ENCODE peak calls at places on chromosomes 1 and 21, in ten cellular contexts. J, R, W, X, H, N, S, M, D and E are unnamed samples. For H3K4me1, the result is how much of the 10 kb centered on the place peaks cover.

GRCh38 chr1:100482748-100483147 is 55.2 kb upstream of the GPR88 start:
- DNase-seq in D (no peak), M (no peak), S (no peak), H (no peak), W (no peak), R (no peak), N (no peak), X (no peak), J (no peak), E (no peak)

GRCh38 chr1:210587547-210587946 is 258.8 kb downstream of the HHAT start:
- DNase-seq in N (no peak), J (no peak), W (no peak), R (no peak), H (no peak), M (peak), X (no peak), D (no peak), S (peak), E (no peak)

GRCh38 chr1:181191494-181192040 is 103.1 kb downstream of the IER5 start:
- DNase-seq in R (no peak), M (no peak), N (no peak), S (no peak), J (no peak), W (no peak), X (no peak), H (no peak), D (no peak), E (no peak)

GRCh38 chr1:204325944-204326343 is 33.8 kb downstream of the PLEKHA6 start:
- DNase-seq in J (no peak), H (no peak), M (no peak), W (no peak), S (no peak), R (no peak), N (no peak), D (no peak), X (no peak), E (no peak)

GRCh38 chr1:43344267-43344666 is 6.6 kb downstream of the MPL start:
- DNase-seq in D (no peak), X (no peak), M (no peak), N (no peak), J (no peak), R (no peak), S (peak), H (no peak), W (no peak), E (no peak)

GRCh38 chr21:25572895-25573310 is 34.4 kb downstream of the MRPL39 start:
- DNase-seq in J (no peak), H (no peak), R (no peak), W (no peak), X (peak), S (peak), N (no peak), M (no peak), D (no peak), E (no peak)

GRCh38 chr1:155970531-155971167 is 7.7 kb downstream of the ARHGEF2 start:
- DNase-seq in H (peak), M (no peak), R (no peak), W (no peak), S (peak), X (no peak), N (peak), D (no peak), J (peak), E (no peak)

GRCh38 chr1:6180578-6181311 is 624 bp upstream of the CHD5 start:
- DNase-seq in R (no peak), M (peak), N (no peak), S (no peak), D (no peak), X (no peak), W (no peak), H (no peak), J (no peak), E (no peak)

GRCh38 chr1:95386371-95386770 is 152.4 kb downstream of the RWDD3 start:
- DNase-seq in M (no peak), R (no peak), S (no peak), W (no peak), D (no peak), N (no peak), X (no peak), J (no peak), H (no peak), E (no peak)

GRCh38 chr21:17494051-17494450 is 18.8 kb upstream of the CXADR start:
- DNase-seq in W (no peak), M (no peak), J (no peak), D (no peak), N (no peak), H (no peak), S (no peak), R (no peak), X (no peak), E (no peak)

GRCh38 chr21:17497345-17497744 is 15.5 kb upstream of the CXADR start:
- DNase-seq in S (no peak), W (no peak), D (no peak), M (no peak), H (no peak), X (no peak), R (no peak), J (no peak), N (no peak), E (no peak)

GRCh38 chr21:17492415-17493168 is 20.3 kb upstream of the CXADR start:
- DNase-seq in W (no peak), M (peak), X (no peak), R (no peak), H (no peak), N (no peak), D (no peak), S (no peak), J (no peak), E (no peak)

GRCh38 chr21:17498586-17498985 is 14.3 kb upstream of the CXADR start:
- DNase-seq in H (no peak), J (no peak), N (no peak), R (no peak), M (no peak), D (no peak), S (no peak), X (no peak), W (no peak), E (no peak)

GRCh38 chr21:17495680-17496079 is 17.2 kb upstream of the CXADR start:
- DNase-seq in R (no peak), W (no peak), M (no peak), X (no peak), J (no peak), D (no peak), S (no peak), N (no peak), H (no peak), E (no peak)
- H3K4me1 ChIP-seq in R (under half), W (under half), M (under half), X (under half), J (under half), D (under half), S (under half), N (under half), H (under half), E (under half)

GRCh38 chr1:159012495-159012894 is 2.8 kb downstream of the IFI16 start:
- DNase-seq in R (no peak), W (no peak), N (peak), S (peak), X (peak), D (peak), H (no peak), M (no peak), J (peak), E (no peak)

GRCh38 chr1:159014851-159015250 is 5.1 kb downstream of the IFI16 start:
- DNase-seq in R (no peak), W (no peak), J (no peak), X (no peak), S (no peak), M (no peak), H (no peak), D (no peak), N (no peak), E (no peak)

GRCh38 chr1:159015440-159015909 is 5.8 kb downstream of the IFI16 start:
- DNase-seq in W (no peak), J (peak), R (peak), N (peak), X (peak), S (peak), H (peak), D (peak), M (peak), E (no peak)

GRCh38 chr1:159011701-159012100 is 2.0 kb downstream of the IFI16 start:
- DNase-seq in S (no peak), D (no peak), R (no peak), N (no peak), X (no peak), J (no peak), H (no peak), W (no peak), M (no peak), E (no peak)

GRCh38 chr1:159014003-159014571 is 4.4 kb downstream of the IFI16 start:
- DNase-seq in M (no peak), S (no peak), J (no peak), D (no peak), H (no peak), R (no peak), N (no peak), X (no peak), W (no peak), E (no peak)
- H3K4me1 ChIP-seq in M (under half), S (under half), J (under half), D (under half), H (half or more), R (under half), N (under half), X (under half), W (under half), E (under half)

GRCh38 chr21:46542588-46543092 is 62.2 kb downstream of the S100B start:
- DNase-seq in X (no peak), S (no peak), R (no peak), M (no peak), J (no peak), D (no peak), N (no peak), W (no peak), H (no peak), E (no peak)

GRCh38 chr21:46538262-46538661 is 66.6 kb downstream of the S100B start:
- DNase-seq in S (no peak), X (no peak), W (no peak), J (no peak), R (no peak), N (no peak), M (no peak), H (no peak), D (no peak), E (no peak)

GRCh38 chr21:46540087-46540710 is 64.7 kb downstream of the S100B start:
- DNase-seq in N (no peak), J (no peak), M (no peak), R (no peak), S (no peak), D (no peak), H (no peak), X (peak), W (no peak), E (no peak)

GRCh38 chr21:46537026-46537425 is 67.9 kb downstream of the S100B start:
- DNase-seq in X (no peak), S (no peak), M (no peak), D (no peak), N (no peak), H (no peak), W (no peak), R (no peak), J (no peak), E (no peak)

GRCh38 chr21:46538851-46539666 is 65.8 kb downstream of the S100B start:
- DNase-seq in D (no peak), M (no peak), X (no peak), N (no peak), W (no peak), S (no peak), J (no peak), H (no peak), R (no peak), E (no peak)
- H3K4me1 ChIP-seq in D (under half), M (under half), X (under half), N (under half), W (under half), S (under half), J (under half), H (under half), R (under half), E (under half)

GRCh38 chr1:40179496-40180089 is 18.4 kb downstream of the RLF start:
- DNase-seq in X (no peak), S (no peak), N (no peak), R (no peak), J (no peak), H (no peak), D (no peak), W (no peak), M (no peak), E (no peak)
- H3K4me1 ChIP-seq in X (under half), S (under half), N (under half), R (under half), J (under half), H (half or more), D (under half), W (under half), M (under half), E (under half)

GRCh38 chr1:56509713-56510641 is 69.4 kb downstream of the PLPP3 start:
- DNase-seq in S (no peak), R (no peak), D (no peak), M (peak), X (no peak), J (no peak), W (no peak), N (no peak), H (peak), E (no peak)
- H3K4me1 ChIP-seq in S (under half), R (under half), D (under half), M (under half), X (under half), J (under half), W (under half), N (under half), H (half or more), E (under half)

GRCh38 chr1:911875-912739 is 11.6 kb upstream of the SAMD11 start:
- DNase-seq in J (peak), N (no peak), R (no peak), X (no peak), H (no peak), W (no peak), M (peak), D (no peak), S (no peak), E (no peak)

GRCh38 chr1:910881-911721 is 12.6 kb upstream of the SAMD11 start:
- DNase-seq in S (no peak), R (peak), M (peak), D (no peak), H (no peak), W (no peak), X (no peak), N (no peak), J (peak), E (no peak)

GRCh38 chr1:913491-914252 is 10.1 kb upstream of the SAMD11 start:
- DNase-seq in D (no peak), S (no peak), R (no peak), N (no peak), H (no peak), W (no peak), X (no peak), J (no peak), M (peak), E (no peak)

GRCh38 chr1:914253-914890 is 9.4 kb upstream of the SAMD11 start:
- DNase-seq in D (no peak), W (no peak), H (no peak), R (no peak), M (no peak), N (no peak), S (no peak), J (no peak), X (no peak), E (no peak)

DNA sequence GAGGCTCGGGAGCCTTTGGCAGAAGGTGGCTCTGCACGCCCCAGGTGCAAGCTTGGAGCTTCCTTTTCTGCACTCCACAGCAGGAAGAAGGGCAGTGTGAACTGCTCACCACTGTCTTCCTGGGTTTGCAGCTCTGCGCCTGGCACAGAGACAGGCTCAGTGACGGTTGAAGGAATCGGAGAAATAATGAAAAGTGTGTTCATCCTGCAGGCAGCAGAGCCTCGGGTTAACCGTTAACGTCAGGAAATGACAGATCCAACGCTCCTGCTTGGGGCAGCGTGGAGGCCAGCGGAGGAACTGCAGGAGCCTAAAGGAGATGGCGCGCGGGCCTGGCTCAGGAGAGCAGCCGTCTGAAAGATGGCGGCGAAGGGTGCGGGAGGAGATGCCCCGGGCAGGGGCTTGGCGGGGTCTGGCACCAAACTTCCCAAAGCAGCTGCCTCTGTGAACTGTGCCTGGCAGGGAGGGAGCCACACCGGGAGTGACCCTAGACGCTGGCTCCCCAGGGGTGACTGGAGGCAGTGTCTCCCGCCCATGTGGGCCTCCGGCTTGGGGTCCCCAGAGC is 10.9 kb upstream of the SAMD11 start:
- DNase-seq in X (no peak), R (peak), J (peak), D (no peak), H (peak), M (peak), S (no peak), W (no peak), N (no peak), E (no peak)
- H3K4me1 ChIP-seq in X (under half), R (under half), J (under half), D (under half), H (under half), M (under half), S (under half), W (under half), N (under half), E (under half)

DNA sequence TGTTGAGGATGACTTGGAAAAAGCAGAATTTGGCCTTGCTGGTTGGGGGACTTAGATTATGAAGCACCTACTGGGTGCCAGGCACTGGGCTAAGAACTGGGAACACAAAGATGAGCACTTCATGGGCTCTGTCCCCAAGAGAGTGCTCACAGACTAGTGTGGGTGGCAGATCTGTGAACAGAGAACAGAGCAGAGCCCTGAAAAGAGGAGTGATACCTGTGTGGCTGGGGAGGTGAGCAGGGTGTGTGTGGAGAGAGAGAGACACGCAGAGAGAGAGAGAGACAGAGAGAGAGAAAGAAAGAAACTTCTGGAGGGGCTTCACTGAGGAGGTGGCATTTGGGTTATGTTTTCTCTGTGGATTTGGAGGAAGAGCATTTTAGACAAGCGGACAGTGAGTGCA is 61.1 kb upstream of the PPP2R5A start:
- DNase-seq in X (no peak), J (no peak), S (no peak), H (no peak), R (no peak), N (no peak), M (no peak), D (no peak), W (no peak), E (no peak)
- H3K4me1 ChIP-seq in X (under half), J (under half), S (under half), H (under half), R (under half), N (under half), M (under half), D (under half), W (under half), E (under half)

GRCh38 chr1:118979754-118980270 is 8.3 kb downstream of the TBX15 start:
- DNase-seq in H (no peak), S (no peak), X (no peak), R (no peak), J (no peak), M (peak), N (no peak), W (no peak), D (no peak), E (no peak)
- H3K4me1 ChIP-seq in H (under half), S (under half), X (under half), R (under half), J (under half), M (under half), N (under half), W (under half), D (under half), E (under half)

GRCh38 chr1:40105028-40105427 is 8.0 kb upstream of the PPT1 start:
- DNase-seq in W (no peak), H (no peak), S (no peak), X (no peak), J (no peak), D (no peak), R (no peak), N (no peak), M (no peak), E (no peak)

GRCh38 chr1:40102896-40103295 is 5.8 kb upstream of the PPT1 start:
- DNase-seq in W (no peak), M (no peak), X (no peak), N (no peak), H (no peak), J (no peak), S (no peak), R (no peak), D (no peak), E (no peak)

GRCh38 chr1:40110389-40110788 is 13.3 kb upstream of the PPT1 start:
- DNase-seq in D (no peak), M (no peak), X (no peak), N (no peak), S (no peak), W (no peak), J (no peak), R (no peak), H (no peak), E (no peak)

DNA sequence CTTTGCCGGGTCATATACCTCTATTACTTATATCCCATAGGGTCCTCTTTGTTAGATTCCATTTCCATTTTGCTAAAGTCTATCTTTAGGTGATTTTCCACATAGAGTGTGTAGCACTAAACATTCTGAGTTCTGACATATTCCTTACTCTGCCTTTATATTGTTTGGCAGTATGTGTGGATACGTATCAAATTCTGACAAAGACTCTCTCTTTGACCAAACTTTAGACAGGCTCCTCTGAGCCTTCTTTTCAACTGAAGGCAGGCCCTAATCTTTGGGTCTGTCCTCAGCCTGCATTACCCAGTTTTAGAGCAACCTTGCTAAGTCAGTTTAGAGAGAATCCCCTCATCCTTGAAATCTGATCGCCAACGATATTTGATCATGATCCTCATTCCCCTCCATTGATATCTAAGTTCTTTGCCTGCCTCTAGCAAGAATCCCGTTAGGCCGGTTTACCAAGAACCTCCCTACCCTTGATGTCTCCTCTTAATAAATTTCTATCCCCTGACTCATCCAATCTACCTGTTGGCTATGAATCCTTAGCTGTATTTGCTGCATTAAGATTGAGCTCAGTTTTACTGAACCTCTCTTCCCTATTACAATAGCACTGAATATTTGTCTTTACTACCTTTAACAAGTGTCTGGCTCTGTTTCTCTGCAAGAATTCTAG is 10.4 kb upstream of the PPT1 start:
- DNase-seq in R (no peak), S (no peak), M (peak), N (no peak), D (no peak), X (no peak), J (no peak), H (no peak), W (peak), E (no peak)
- H3K4me1 ChIP-seq in R (under half), S (under half), M (under half), N (under half), D (under half), X (under half), J (under half), H (under half), W (under half), E (under half)